ENCODE peak calls at places on chromosomes 3 and 15, in four cellular contexts. H, U, Y and D are unnamed samples.

GRCh38 chr3:5798809-5799208 is 611.3 kb downstream of the EDEM1 start:
- DNase-seq in H (no peak), U (no peak), Y (no peak), D (no peak)

GRCh38 chr3:62445267-62445666 is 71.9 kb upstream of the FEZF2 start:
- DNase-seq in H (no peak), U (no peak), Y (no peak), D (no peak)

GRCh38 chr15:70569718-70570231 is 193.6 kb downstream of the UACA start:
- DNase-seq in H (no peak), U (no peak), Y (no peak), D (no peak)

GRCh38 chr15:25329685-25330084 is 109.1 kb downstream of the UBE3A start:
- DNase-seq in H (no peak), U (no peak), Y (peak; percentile 41), D (no peak)

GRCh38 chr15:77839970-77840609 is 207.4 kb upstream of the LINGO1 start:
- DNase-seq in H (no peak), U (no peak), Y (no peak), D (peak; percentile 46)

GRCh38 chr3:79368403-79368802 is 399.4 kb downstream of the ROBO1 start:
- DNase-seq in H (no peak), U (no peak), Y (no peak), D (no peak)

GRCh38 chr3:42605550-42606173 is 5.2 kb downstream of the NKTR start:
- DNase-seq in H (no peak), U (no peak), Y (no peak), D (no peak)

GRCh38 chr3:51686512-51687215 is 15.6 kb downstream of the TEX264 start:
- DNase-seq in H (peak; percentile 57), U (no peak), Y (peak; percentile 65), D (peak; percentile 76)